ENCODE peak calls at places on chromosomes 1 and 21, in eight cellular contexts. Q is MM.1S; L is neural progenitor cell; X is activated B cell treated with CpG ODN at 0.5 μM for 24 hours; P is stimulated activated CD4-positive, alpha-beta T cell treated with anti-CD3 and anti-CD28 coated beads, Interleukin-4, amount 100 ng/mL, for 1 hour; G is stimulated activated CD8-positive, alpha-beta memory T cell treated with anti-CD3 and anti-CD28 coated beads, Interleukin-7, amount 100 ng/mL, for 1 hour; Z is Caki2; U is HEK293T. K is an unnamed sample.

GRCh38 chr1:3068400-3069361 is at the start of gene PRDM16:
- DNase-seq in L (peak), P (peak), G (no peak), Z (no peak), U (peak), Q (no peak), X (no peak), K (no peak)

GRCh38 chr1:225626698-225627097 is 26.2 kb downstream of the ENAH start:
- DNase-seq in P (no peak), Q (peak), X (no peak), Z (no peak), G (no peak), L (no peak), U (no peak), K (no peak)

GRCh38 chr1:183588827-183589226 is 1.4 kb downstream of the NCF2 start:
- DNase-seq in Z (no peak), G (no peak), U (no peak), L (no peak), Q (no peak), X (no peak), P (no peak), K (no peak)

GRCh38 chr1:39751595-39751994 is 12.9 kb downstream of the PPIE start:
- DNase-seq in G (no peak), U (no peak), Q (no peak), P (no peak), Z (no peak), L (no peak), X (no peak), K (no peak)

GRCh38 chr1:182735343-182735742 is 51.0 kb upstream of the RGS8 start:
- DNase-seq in Q (no peak), P (no peak), U (no peak), X (no peak), L (no peak), Z (no peak), G (no peak), K (no peak)

GRCh38 chr1:202848191-202848542 is 37.4 kb downstream of the PCAT6 start:
- DNase-seq in Z (no peak), U (no peak), L (no peak), X (no peak), G (no peak), P (no peak), Q (no peak), K (no peak)

GRCh38 chr1:35883681-35884155 is 709 bp downstream of the AGO1 start:
- DNase-seq in G (no peak), Q (no peak), L (peak), X (peak), P (peak), Z (no peak), U (peak), K (no peak)

GRCh38 chr21:45858180-45858579 is 123.4 kb upstream of the COL6A1 start:
- DNase-seq in Q (no peak), U (no peak), G (no peak), P (no peak), L (no peak), Z (no peak), X (no peak), K (no peak)

GRCh38 chr1:197521118-197521739 is 253.2 kb downstream of the CRB1 start:
- DNase-seq in P (no peak), G (no peak), L (peak), U (peak), X (no peak), Z (peak), Q (peak), K (no peak)

GRCh38 chr1:241592273-241592958 is 47.8 kb downstream of the CHML start:
- DNase-seq in U (no peak), X (no peak), Z (peak), L (no peak), Q (no peak), P (no peak), G (no peak), K (no peak)

GRCh38 chr1:51814513-51814912 is 64.0 kb downstream of the NRDC start:
- DNase-seq in Z (no peak), G (no peak), L (no peak), X (no peak), U (no peak), Q (no peak), P (no peak), K (no peak)

GRCh38 chr1:30490554-30491053 is 232.8 kb downstream of the MATN1 start:
- DNase-seq in G (no peak), Q (no peak), L (no peak), X (no peak), Z (no peak), U (no peak), P (no peak), K (no peak)

GRCh38 chr1:200153277-200154055 is 126.0 kb downstream of the NR5A2 start:
- DNase-seq in X (no peak), U (no peak), Q (peak), L (no peak), Z (no peak), G (no peak), P (peak), K (no peak)

GRCh38 chr1:42961560-42962091 is 3.0 kb upstream of the SLC2A1 start:
- DNase-seq in Q (no peak), U (no peak), P (no peak), Z (no peak), L (no peak), G (no peak), X (no peak), K (no peak)

GRCh38 chr1:212613440-212614335 is 5.1 kb downstream of the ATF3 start:
- DNase-seq in L (no peak), P (no peak), Z (peak), X (no peak), Q (no peak), U (no peak), G (no peak), K (no peak)

GRCh38 chr1:11316701-11317100 is 43.7 kb downstream of the UBIAD1 start:
- DNase-seq in G (no peak), Z (no peak), L (no peak), U (no peak), Q (no peak), X (no peak), P (no peak), K (no peak)

GRCh38 chr1:111517464-111518225 is 14.2 kb upstream of the ADORA3 start:
- DNase-seq in U (no peak), P (peak), Q (peak), X (no peak), L (no peak), G (no peak), Z (no peak), K (no peak)

GRCh38 chr1:171792656-171793055 is 11.2 kb downstream of the METTL13 start:
- DNase-seq in G (no peak), U (no peak), L (no peak), Z (no peak), Q (no peak), X (no peak), P (no peak), K (no peak)

K was measured in esophagus squamous epithelium.